ENCODE peak calls at places on chromosomes 3 and 15, in seven cellular contexts. I is GM23338; W is ovary; S is CD8-positive, alpha-beta T cell; K is uterus; E is CD8-positive, alpha-beta memory T cell; C is HCT116. R is an unnamed sample. For H3K4me1, the result is how much of the 10 kb centered on the place peaks cover.

GRCh38 chr15:77380033-77380432 is 39.9 kb downstream of the PEAK1 start:
- DNase-seq in I (no peak), K (no peak), W (no peak), S (no peak), E (no peak), C (no peak), R (no peak)

GRCh38 chr15:56236197-56236596 is 7.5 kb downstream of the RFX7 start:
- DNase-seq in S (no peak), C (no peak), K (no peak), E (no peak), I (no peak), W (no peak), R (no peak)

GRCh38 chr3:157388976-157389375 is 47.7 kb upstream of the PTX3 start:
- DNase-seq in K (no peak), E (no peak), C (no peak), W (no peak), I (no peak), S (no peak), R (no peak)

GRCh38 chr3:8443829-8444791 is 57.5 kb upstream of the LMCD1 start:
- DNase-seq in E (no peak), S (no peak), C (peak), K (peak), W (peak), I (peak), R (peak)

GRCh38 chr3:123446210-123446609 is 2.7 kb downstream of the ADCY5 start:
- DNase-seq in E (no peak), C (no peak), S (no peak), I (no peak), W (no peak), K (no peak), R (no peak)

GRCh38 chr3:156010829-156011228 is 109.5 kb upstream of the KCNAB1 start:
- DNase-seq in W (no peak), S (no peak), E (no peak), I (peak), C (peak), K (no peak), R (no peak)

GRCh38 chr3:25441234-25441856 is 13.3 kb downstream of the RARB start:
- DNase-seq in W (no peak), K (no peak), C (peak), E (no peak), S (no peak), I (peak), R (no peak)

GRCh38 chr3:15847239-15847638 is 49.5 kb upstream of the ANKRD28 start:
- DNase-seq in K (no peak), E (no peak), S (no peak), I (no peak), C (no peak), W (no peak), R (no peak)

GRCh38 chr3:17195192-17195611 is 310.4 kb downstream of the PLCL2 start:
- DNase-seq in C (no peak), W (no peak), E (no peak), K (no peak), S (no peak), I (no peak), R (no peak)

GRCh38 chr15:80203361-80203885 is 48.6 kb downstream of the CTXND1 start:
- DNase-seq in K (no peak), S (no peak), W (no peak), E (no peak), C (no peak), I (peak), R (no peak)

GRCh38 chr3:177569193-177569592 is 371.9 kb upstream of the TBL1XR1 start:
- DNase-seq in I (no peak), C (no peak), W (no peak), S (no peak), K (no peak), E (no peak), R (no peak)

GRCh38 chr3:10310578-10310977 is 10.3 kb downstream of the SEC13 start:
- DNase-seq in E (no peak), S (no peak), C (no peak), I (no peak), K (no peak), W (no peak), R (no peak)

GRCh38 chr15:83299462-83299861 is 15.0 kb upstream of the BNC1 start:
- DNase-seq in E (no peak), W (no peak), K (no peak), S (no peak), C (no peak), I (no peak), R (no peak)

GRCh38 chr3:156579427-156579851 is 24.5 kb upstream of the SSR3 start:
- DNase-seq in E (no peak), K (no peak), I (no peak), C (no peak), S (no peak), W (no peak), R (no peak)

GRCh38 chr3:100756441-100756840 is 47.1 kb downstream of the TFG start:
- DNase-seq in W (no peak), K (no peak), S (no peak), I (no peak), E (no peak), C (no peak), R (no peak)

GRCh38 chr3:133248389-133248788 is 151.5 kb upstream of the BFSP2 start:
- DNase-seq in I (no peak), K (no peak), E (no peak), W (no peak), C (no peak), S (no peak), R (no peak)

GRCh38 chr15:32867313-32867626 is 149.5 kb downstream of the GREM1 start:
- DNase-seq in E (no peak), I (no peak), C (peak), K (no peak), S (no peak), W (no peak), R (no peak)

GRCh38 chr15:74318376-74319137 is 48.9 kb downstream of the CYP11A1 start:
- DNase-seq in E (no peak), I (peak), C (no peak), W (peak), K (peak), S (no peak), R (no peak)

GRCh38 chr15:51103330-51103729 is 8.6 kb upstream of the TNFAIP8L3 start:
- DNase-seq in C (no peak), E (no peak), K (no peak), I (no peak), W (no peak), S (no peak), R (no peak)

GRCh38 chr3:140242818-140243276 is 307.9 kb downstream of the CLSTN2 start:
- DNase-seq in S (no peak), I (no peak), E (no peak), K (no peak), W (no peak), C (no peak), R (no peak)

GRCh38 chr3:38662544-38662943 is 13.1 kb upstream of the SCN5A start:
- DNase-seq in S (no peak), I (peak), E (no peak), C (peak), K (no peak), W (no peak), R (peak)

GRCh38 chr3:141959531-141959920 is 83.1 kb downstream of the ATP1B3 start:
- DNase-seq in S (no peak), I (no peak), W (no peak), K (no peak), C (peak), E (no peak), R (no peak)

GRCh38 chr3:52244061-52244628 is 1.4 kb upstream of the PPM1M start:
- DNase-seq in S (no peak), K (no peak), W (no peak), C (no peak), E (no peak), I (no peak), R (no peak)

GRCh38 chr3:194740859-194741486 is 55.3 kb downstream of the FAM43A start:
- DNase-seq in S (no peak), C (peak), K (no peak), W (no peak), E (no peak), I (peak), R (peak)

GRCh38 chr3:169152319-169152718 is 511.2 kb downstream of the MECOM start:
- DNase-seq in C (no peak), E (no peak), I (no peak), K (no peak), W (no peak), S (no peak), R (no peak)

GRCh38 chr3:137410028-137410427 is 354.1 kb upstream of the SOX14 start:
- DNase-seq in C (no peak), E (no peak), I (no peak), K (no peak), S (no peak), W (no peak), R (no peak)

GRCh38 chr15:50209804-50210203 is 27.8 kb downstream of the SLC27A2 start:
- DNase-seq in W (no peak), E (no peak), S (no peak), I (no peak), C (no peak), K (no peak), R (no peak)

GRCh38 chr3:152290374-152290773 is 21.6 kb downstream of the MBNL1 start:
- DNase-seq in K (no peak), I (no peak), E (no peak), C (no peak), S (no peak), W (no peak), R (no peak)

GRCh38 chr3:152292367-152292766 is 23.6 kb downstream of the MBNL1 start:
- DNase-seq in S (no peak), C (no peak), E (no peak), I (no peak), K (no peak), W (no peak), R (no peak)

GRCh38 chr3:152291238-152291637 is 22.5 kb downstream of the MBNL1 start:
- DNase-seq in W (no peak), I (no peak), S (no peak), E (no peak), K (no peak), C (no peak), R (no peak)

GRCh38 chr3:152293607-152294006 is 24.9 kb downstream of the MBNL1 start:
- DNase-seq in W (no peak), E (no peak), K (no peak), C (no peak), S (no peak), I (no peak), R (no peak)

GRCh38 chr3:152291649-152292066 is 22.9 kb downstream of the MBNL1 start:
- DNase-seq in E (no peak), W (no peak), S (no peak), I (no peak), C (no peak), K (no peak), R (no peak)
- H3K4me1 ChIP-seq in E (half or more), W (under half), S (half or more), I (under half), C (under half), K (under half), R (under half)

DNA sequence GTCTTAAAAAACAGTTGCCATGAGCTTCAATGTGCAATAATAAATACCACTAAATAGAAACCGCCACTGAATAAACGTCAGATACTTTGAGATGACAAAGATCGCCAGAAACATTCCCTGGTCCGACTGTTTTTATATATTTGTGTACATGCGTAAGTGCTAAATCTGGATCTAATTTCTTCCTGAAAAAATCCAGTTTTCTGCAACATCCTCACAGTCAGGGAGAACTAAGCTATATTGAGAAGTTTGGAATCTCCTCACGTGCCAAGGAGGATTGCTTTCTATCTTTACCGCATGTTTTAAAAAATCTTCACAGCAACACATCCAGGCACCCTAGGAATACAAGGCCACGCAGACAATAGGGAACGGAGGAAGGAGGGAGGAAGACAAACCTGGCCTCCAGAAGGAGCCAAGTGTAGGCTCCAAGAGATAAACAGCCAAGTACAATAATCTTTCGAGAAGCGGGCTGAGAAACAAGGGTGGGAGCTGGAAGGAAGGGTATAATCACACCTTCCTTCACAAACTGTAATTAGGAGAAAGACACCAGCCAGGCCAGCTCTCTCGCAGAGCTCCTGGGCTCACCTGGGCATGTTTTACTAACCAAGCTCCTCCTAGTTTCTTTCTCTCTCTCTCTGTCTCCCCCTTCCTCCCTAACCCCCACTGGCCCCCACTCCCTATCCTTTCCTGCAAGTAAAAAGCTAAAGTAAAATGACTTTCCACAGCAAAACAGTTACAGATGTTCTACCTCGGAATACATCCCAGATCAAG is 5.6 kb downstream of the VGLL4 start:
- DNase-seq in K (no peak), E (no peak), C (no peak), I (no peak), S (no peak), W (no peak), R (no peak)
- H3K4me1 ChIP-seq in K (under half), E (half or more), C (under half), I (under half), S (under half), W (under half), R (under half)

GRCh38 chr3:127768346-127769008 is 53.8 kb downstream of the MGLL start:
- DNase-seq in I (no peak), C (no peak), E (no peak), K (no peak), W (no peak), S (no peak), R (no peak)
- H3K4me1 ChIP-seq in I (under half), C (under half), E (under half), K (under half), W (under half), S (under half), R (under half)

GRCh38 chr3:182413061-182413460 is 380.2 kb upstream of the ATP11B start:
- DNase-seq in W (no peak), K (no peak), I (no peak), S (no peak), C (no peak), E (no peak), R (no peak)

GRCh38 chr3:182412066-182412465 is 381.2 kb upstream of the ATP11B start:
- DNase-seq in K (no peak), I (no peak), S (no peak), E (no peak), C (no peak), W (no peak), R (no peak)

GRCh38 chr3:182410051-182410450 is 383.3 kb upstream of the ATP11B start:
- DNase-seq in S (no peak), E (no peak), C (no peak), K (no peak), W (no peak), I (no peak), R (no peak)

GRCh38 chr3:182413682-182414081 is 379.6 kb upstream of the ATP11B start:
- DNase-seq in K (no peak), I (no peak), S (no peak), E (no peak), W (no peak), C (no peak), R (no peak)

GRCh38 chr3:182414586-182414985 is 378.7 kb upstream of the ATP11B start:
- DNase-seq in S (no peak), E (no peak), I (no peak), W (no peak), C (no peak), K (no peak), R (no peak)
- H3K4me1 ChIP-seq in S (under half), E (under half), I (under half), W (under half), C (under half), K (under half), R (under half)

DNA sequence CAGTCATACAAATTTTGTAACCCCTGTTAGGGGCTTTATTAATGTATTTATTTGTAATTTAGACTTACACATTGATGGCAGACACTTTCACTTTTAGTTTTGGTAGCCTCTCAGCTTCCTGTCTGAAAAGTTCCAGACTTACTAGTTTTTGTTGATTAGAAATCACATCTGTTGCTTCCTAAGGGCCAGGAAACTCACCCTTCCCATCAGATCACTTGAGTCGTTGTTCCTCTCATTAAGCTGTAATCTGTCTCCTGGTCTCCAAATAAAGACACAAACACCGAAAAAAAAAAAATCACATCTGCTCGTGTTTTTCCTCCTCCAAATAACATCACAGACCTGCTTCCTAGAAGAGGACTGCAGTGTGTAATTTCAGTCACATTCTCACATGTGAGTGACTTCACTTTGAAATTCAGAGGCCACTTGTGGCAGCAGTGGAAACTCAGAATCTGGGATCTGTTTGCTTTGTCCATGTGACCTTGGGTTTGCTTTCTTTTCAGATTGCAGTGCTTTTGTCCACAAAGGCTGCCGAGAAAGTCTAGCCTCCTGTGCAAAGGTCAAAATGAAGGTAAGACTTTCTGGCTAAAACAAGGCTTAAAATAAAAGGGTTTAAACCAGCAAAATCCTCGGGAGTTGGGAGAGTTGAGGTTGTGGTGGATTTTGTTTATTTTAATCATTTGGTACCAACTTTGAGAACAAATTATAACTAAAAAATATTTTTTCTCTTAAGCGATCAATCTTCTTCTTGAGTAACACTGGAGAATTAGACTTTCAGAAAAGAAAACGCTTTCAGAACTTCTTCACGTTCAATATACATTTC is 87.0 kb downstream of the KLHL25 start:
- DNase-seq in W (no peak), E (no peak), C (no peak), S (no peak), K (no peak), I (no peak), R (no peak)
- H3K4me1 ChIP-seq in W (under half), E (half or more), C (under half), S (half or more), K (under half), I (under half), R (under half)